ENCODE peak calls at places on chromosomes 3 and 15, in ten cellular contexts. G, Q, N, F, T, L, U, A, H and I are unnamed samples.

GRCh38 chr3:143786229-143787199 is 61.8 kb downstream of the SLC9A9 start:
- DNase-seq in L (no peak), T (no peak), N (no peak), Q (no peak), U (no peak), A (peak; percentile 35), G (no peak), H (no peak), F (no peak), I (no peak)

GRCh38 chr3:79297242-79297641 is 470.6 kb downstream of the ROBO1 start:
- DNase-seq in H (peak; percentile 84), N (peak; percentile 93), Q (peak; percentile 94), U (peak; percentile 12), F (peak; percentile 54), T (no peak), G (peak; percentile 43), L (peak; percentile 49), A (no peak), I (peak; percentile 24)

GRCh38 chr15:83112233-83112958 is 5.0 kb downstream of the TM6SF1 start:
- DNase-seq in T (no peak), H (no peak), G (no peak), A (peak; percentile 37), L (no peak), U (peak; percentile 22), Q (no peak), F (peak; percentile 14), N (no peak), I (no peak)

GRCh38 chr15:69713726-69714559 is 261.3 kb downstream of the RPLP1 start:
- DNase-seq in A (no peak), L (peak; percentile 99), T (peak; percentile 80), U (no peak), Q (peak; percentile 18), F (no peak), G (no peak), H (no peak), N (no peak), I (peak; percentile 77)

GRCh38 chr3:16761576-16761975 is 123.2 kb upstream of the PLCL2 start:
- DNase-seq in L (no peak), G (no peak), Q (peak; percentile 7), H (peak; percentile 37), A (no peak), U (peak; percentile 56), N (no peak), F (peak; percentile 37), T (no peak), I (peak; percentile 15)

GRCh38 chr15:72540606-72541237 is 66.6 kb downstream of the ARIH1 start:
- DNase-seq in G (no peak), U (no peak), L (no peak), A (no peak), Q (no peak), T (no peak), H (no peak), N (no peak), F (no peak), I (no peak)

GRCh38 chr15:93158104-93158503 is 69.1 kb upstream of the RGMA start:
- DNase-seq in N (no peak), U (no peak), Q (no peak), F (no peak), A (no peak), G (no peak), L (no peak), T (no peak), H (no peak), I (peak; percentile 8)

GRCh38 chr3:60588806-60589205 is 662.4 kb downstream of the FHIT start:
- DNase-seq in Q (peak; percentile 98), G (no peak), U (no peak), N (no peak), H (no peak), A (no peak), L (no peak), F (no peak), T (no peak), I (peak; percentile 89)

GRCh38 chr3:36905545-36905944 is 39.3 kb downstream of the TRANK1 start:
- DNase-seq in F (no peak), T (no peak), L (no peak), H (no peak), Q (peak; percentile 22), G (no peak), N (no peak), A (no peak), U (no peak), I (no peak)

GRCh38 chr15:70375006-70375409 is 277.3 kb upstream of the TLE3 start:
- DNase-seq in A (peak; percentile 67), T (no peak), H (no peak), L (peak; percentile 63), U (peak; percentile 26), G (no peak), N (no peak), F (no peak), Q (peak; percentile 86), I (peak; percentile 69)

GRCh38 chr15:38588672-38589071 is 24.1 kb upstream of the RASGRP1 start:
- DNase-seq in T (no peak), H (no peak), G (no peak), F (no peak), L (no peak), A (no peak), Q (peak; percentile 37), U (no peak), N (no peak), I (peak; percentile 81)

GRCh38 chr15:38721549-38721948 is 156.9 kb upstream of the RASGRP1 start:
- DNase-seq in U (peak; percentile 17), T (no peak), A (no peak), H (peak; percentile 33), N (no peak), G (no peak), L (no peak), Q (no peak), F (no peak), I (no peak)

GRCh38 chr3:106167728-106168127 is 298.9 kb upstream of the CBLB start:
- DNase-seq in G (no peak), T (no peak), L (no peak), N (no peak), A (no peak), Q (no peak), F (no peak), U (no peak), H (no peak), I (no peak)

GRCh38 chr3:181133832-181134231 is 144.3 kb upstream of the DNAJC19 start:
- DNase-seq in G (no peak), H (no peak), F (no peak), U (no peak), Q (no peak), N (no peak), A (no peak), L (no peak), T (no peak), I (no peak)

GRCh38 chr3:114128826-114129225 is 50.0 kb downstream of the DRD3 start:
- DNase-seq in L (no peak), A (no peak), T (no peak), G (no peak), U (no peak), N (no peak), Q (peak; percentile 22), F (no peak), H (no peak), I (no peak)

GRCh38 chr15:73174171-73174570 is 121.9 kb downstream of the NEO1 start:
- DNase-seq in N (no peak), T (no peak), U (no peak), G (no peak), Q (no peak), H (no peak), F (no peak), A (no peak), L (no peak), I (no peak)

GRCh38 chr3:191721390-191721801 is 260.4 kb downstream of the PYDC2 start:
- DNase-seq in L (no peak), T (no peak), U (no peak), N (no peak), H (no peak), A (no peak), F (no peak), Q (no peak), G (no peak), I (no peak)

GRCh38 chr3:171328419-171329082 is 131.7 kb downstream of the TNIK start:
- DNase-seq in A (no peak), L (peak; percentile 43), G (no peak), N (no peak), H (no peak), Q (peak; percentile 21), T (peak; percentile 67), U (no peak), F (no peak), I (peak; percentile 58)

GRCh38 chr3:89098964-89099585 is 8.3 kb upstream of the EPHA3 start:
- DNase-seq in F (peak; percentile 46), H (no peak), Q (peak; percentile 62), G (peak; percentile 33), A (no peak), T (peak; percentile 23), N (peak; percentile 24), U (peak; percentile 38), L (peak; percentile 62), I (peak; percentile 60)

GRCh38 chr3:150407051-150407817 is 864 bp upstream of the TSC22D2 start:
- DNase-seq in U (no peak), A (no peak), Q (no peak), L (peak; percentile 35), N (no peak), H (peak; percentile 45), T (no peak), G (peak; percentile 41), F (no peak), I (no peak)